ENCODE peak calls at places on chromosomes 4 and X, in four cellular contexts. S, Q, L and P are unnamed samples.

GRCh38 chr4:126779446-126780166 is 853.2 kb upstream of the INTU start:
- DNase-seq in S (no peak), Q (no peak), L (no peak), P (no peak)

GRCh38 chrX:19677121-19677520 is 161.8 kb upstream of the MAP3K15 start:
- DNase-seq in S (no peak), Q (no peak), L (no peak), P (no peak)

GRCh38 chrX:54288277-54288676 is 69.6 kb downstream of the WNK3 start:
- DNase-seq in S (peak; percentile 18), Q (no peak), L (no peak), P (no peak)

GRCh38 chrX:20267599-20267923 is 852 bp upstream of the RPS6KA3 start:
- DNase-seq in S (no peak), Q (no peak), L (no peak), P (no peak)

GRCh38 chr4:74583757-74584156 is 138.8 kb downstream of the AREG start:
- DNase-seq in S (peak; percentile 34), Q (no peak), L (no peak), P (no peak)

GRCh38 chrX:87299563-87300160 is 217.9 kb upstream of the KLHL4 start:
- DNase-seq in S (peak; percentile 30), Q (no peak), L (no peak), P (no peak)

GRCh38 chrX:11190745-11191510 is 79.8 kb downstream of the HCCS start:
- DNase-seq in S (no peak), Q (no peak), L (no peak), P (no peak)

GRCh38 chrX:105972690-105973386 is 65.7 kb downstream of the SERPINA7 start:
- DNase-seq in S (no peak), Q (no peak), L (no peak), P (no peak)

GRCh38 chr4:13988347-13989265 is 361.1 kb upstream of the BOD1L1 start:
- DNase-seq in S (peak; percentile 97), Q (no peak), L (no peak), P (no peak)

GRCh38 chr4:76090241-76090691 is 15.8 kb downstream of the ART3 start:
- DNase-seq in S (peak; percentile 88), Q (no peak), L (no peak), P (no peak)

GRCh38 chr4:8409271-8410065 is 31.1 kb downstream of the ACOX3 start:
- DNase-seq in S (peak; percentile 18), Q (no peak), L (no peak), P (no peak)

GRCh38 chr4:21655100-21655499 is 293.5 kb downstream of the KCNIP4 start:
- DNase-seq in S (no peak), Q (no peak), L (no peak), P (no peak)

GRCh38 chr4:179110356-179110755 is 1668.1 kb upstream of the AGA start:
- DNase-seq in S (peak; percentile 23), Q (no peak), L (no peak), P (no peak)

GRCh38 chrX:12141511-12141910 is 3.2 kb downstream of the FRMPD4 start:
- DNase-seq in S (no peak), Q (no peak), L (no peak), P (no peak)

GRCh38 chrX:13279279-13280009 is 40.4 kb downstream of the ATXN3L start:
- DNase-seq in S (no peak), Q (no peak), L (no peak), P (no peak)

GRCh38 chr4:185839204-185839712 is 27.3 kb upstream of the SORBS2 start:
- DNase-seq in S (peak; percentile 98), Q (peak; percentile 90), L (no peak), P (no peak)

GRCh38 chr4:128386761-128387599 is 99.4 kb upstream of the PGRMC2 start:
- DNase-seq in S (peak; percentile 96), Q (peak; percentile 90), L (no peak), P (no peak)

GRCh38 chrX:50913520-50913919 is 3.0 kb downstream of the BMP15 start:
- DNase-seq in S (peak; percentile 45), Q (no peak), L (no peak), P (no peak)

GRCh38 chrX:74853255-74853654 is 72.0 kb downstream of the NEXMIF start:
- DNase-seq in S (no peak), Q (no peak), L (no peak), P (no peak)

GRCh38 chr4:160505724-160506123 is 1402.8 kb downstream of the RAPGEF2 start:
- DNase-seq in S (no peak), Q (no peak), L (no peak), P (no peak)

GRCh38 chr4:42570221-42570620 is 86.7 kb downstream of the ATP8A1 start:
- DNase-seq in S (no peak), Q (no peak), L (no peak), P (no peak)

GRCh38 chr4:84482564-84483563 is 16.2 kb downstream of the NKX6-1 start:
- DNase-seq in S (peak; percentile 16), Q (no peak), L (no peak), P (no peak)

GRCh38 chr4:118746251-118746919 is 61.2 kb downstream of the METTL14 start:
- DNase-seq in S (no peak), Q (no peak), L (no peak), P (no peak)

GRCh38 chr4:40183615-40184411 is 13.0 kb upstream of the RHOH start:
- DNase-seq in S (peak; percentile 27), Q (no peak), L (no peak), P (no peak)

GRCh38 chr4:41538887-41539498 is 1.0 kb downstream of the LIMCH1 start:
- DNase-seq in S (no peak), Q (no peak), L (no peak), P (no peak)

GRCh38 chr4:153782567-153782966 is 6.3 kb downstream of the SFRP2 start:
- DNase-seq in S (no peak), Q (no peak), L (no peak), P (no peak)

GRCh38 chr4:107709916-107710315 is 10.1 kb downstream of the PAPSS1 start:
- DNase-seq in S (peak; percentile 38), Q (no peak), L (no peak), P (no peak)

GRCh38 chr4:71186566-71187398 is 152.0 kb upstream of the SLC4A4 start:
- DNase-seq in S (no peak), Q (no peak), L (no peak), P (no peak)

GRCh38 chr4:186299291-186299690 is 33.3 kb downstream of the F11 start:
- DNase-seq in S (no peak), Q (no peak), L (no peak), P (no peak)

GRCh38 chrX:44568196-44568595 is 25.5 kb upstream of the FUNDC1 start:
- DNase-seq in S (peak; percentile 21), Q (no peak), L (no peak), P (no peak)

GRCh38 chr4:87152310-87153061 is 67.9 kb downstream of the KLHL8 start:
- DNase-seq in S (no peak), Q (no peak), L (no peak), P (no peak)

GRCh38 chr4:37693450-37694190 is 7.4 kb upstream of the RELL1 start:
- DNase-seq in S (peak; percentile 84), Q (peak; percentile 59), L (no peak), P (no peak)

GRCh38 chr4:167897116-167897515 is 195.2 kb upstream of the ANXA10 start:
- DNase-seq in S (peak; percentile 86), Q (peak; percentile 85), L (no peak), P (no peak)

DNA sequence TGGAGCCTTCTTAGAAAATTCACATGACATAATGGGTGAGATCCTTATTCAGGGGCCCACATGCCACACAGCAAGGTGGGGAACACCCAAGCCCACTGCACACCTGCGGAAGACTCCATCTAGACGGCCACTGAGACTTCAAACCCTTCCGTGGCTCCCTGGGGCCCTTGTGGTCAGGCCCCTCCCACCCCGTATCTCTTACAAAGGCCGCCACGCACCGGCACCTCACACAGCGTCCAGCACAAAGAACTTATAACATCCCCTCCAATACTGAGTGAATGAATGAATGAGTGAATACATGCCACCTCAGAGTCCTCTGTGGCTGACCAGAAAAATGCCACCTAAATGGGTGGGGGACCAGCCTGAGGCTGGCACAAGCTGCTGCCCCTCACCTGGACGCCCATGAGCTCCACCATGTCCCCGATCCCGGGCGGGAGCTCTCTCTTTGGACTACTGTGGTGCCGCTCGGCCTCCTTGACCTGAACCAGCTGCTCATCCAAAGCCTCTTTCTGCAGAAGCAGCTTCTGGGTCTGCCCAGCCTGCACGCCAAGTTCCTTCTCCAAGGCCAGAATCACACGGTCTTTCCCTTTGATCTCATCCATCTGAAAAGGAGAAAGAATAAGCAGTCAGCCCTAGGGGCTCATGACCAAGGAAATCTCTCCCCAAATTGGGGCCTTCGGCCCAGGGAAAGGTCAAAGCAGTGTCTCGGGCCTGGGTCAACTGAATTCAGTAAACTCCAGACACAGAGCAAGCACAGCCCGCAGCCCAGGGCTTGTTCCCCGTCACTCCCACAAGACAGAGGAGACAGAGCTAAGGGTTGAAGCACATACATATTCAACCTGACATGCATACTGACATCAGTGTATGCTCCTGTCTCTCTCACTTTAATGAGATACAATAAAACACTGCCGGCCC is 67.1 kb upstream of the C4orf50 start:
- DNase-seq in S (no peak), Q (no peak), L (no peak), P (no peak)
- H3K4me3 ChIP-seq in S (no peak overlapping the region), Q (no peak overlapping the region), L (no peak overlapping the region), P (no peak overlapping the region)

GRCh38 chr4:48725414-48725813 is 54.7 kb downstream of the FRYL start:
- DNase-seq in S (no peak), Q (no peak), L (no peak), P (no peak)
- TF ChIP-seq CTCF in S (no peak), Q (no peak), L (no peak), P (no peak)

DNA sequence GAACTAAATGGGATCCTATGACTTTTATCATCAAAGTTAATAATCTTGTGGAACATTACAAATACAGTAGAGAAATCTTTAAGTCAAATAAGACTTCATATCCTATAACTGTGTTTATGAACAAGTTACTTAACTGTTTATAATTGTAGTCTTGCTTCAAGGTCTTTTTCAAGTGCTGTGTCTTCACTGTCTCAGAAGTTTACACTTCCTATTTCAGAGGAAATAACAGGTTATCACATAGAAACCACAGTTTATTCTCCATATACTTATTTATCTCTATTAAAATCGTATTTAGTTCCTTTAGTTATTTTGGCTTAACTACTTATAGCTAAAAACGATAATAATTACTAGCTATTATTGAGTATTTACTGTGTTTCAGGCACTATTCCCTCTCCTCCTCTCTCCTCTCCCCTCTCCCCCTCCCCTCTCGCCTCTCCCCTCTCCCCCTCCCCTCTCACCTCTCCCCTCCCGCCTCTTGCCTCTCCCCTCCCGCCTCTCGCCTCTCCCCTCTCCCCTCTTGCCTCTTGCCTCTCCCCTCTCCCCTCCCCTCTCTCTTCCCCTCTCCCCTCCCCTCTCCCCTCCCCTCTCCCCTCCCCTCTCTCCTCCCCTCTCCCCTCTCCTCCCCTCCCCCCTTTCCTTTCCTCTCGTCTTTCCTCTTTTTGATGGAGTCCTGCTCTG is 63.7 kb downstream of the RBPJ start:
- DNase-seq in S (no peak), Q (no peak), L (no peak), P (no peak)
- H3K4me3 ChIP-seq in S (no peak overlapping the region), Q (no peak overlapping the region), L (no peak overlapping the region), P (no peak overlapping the region)

DNA sequence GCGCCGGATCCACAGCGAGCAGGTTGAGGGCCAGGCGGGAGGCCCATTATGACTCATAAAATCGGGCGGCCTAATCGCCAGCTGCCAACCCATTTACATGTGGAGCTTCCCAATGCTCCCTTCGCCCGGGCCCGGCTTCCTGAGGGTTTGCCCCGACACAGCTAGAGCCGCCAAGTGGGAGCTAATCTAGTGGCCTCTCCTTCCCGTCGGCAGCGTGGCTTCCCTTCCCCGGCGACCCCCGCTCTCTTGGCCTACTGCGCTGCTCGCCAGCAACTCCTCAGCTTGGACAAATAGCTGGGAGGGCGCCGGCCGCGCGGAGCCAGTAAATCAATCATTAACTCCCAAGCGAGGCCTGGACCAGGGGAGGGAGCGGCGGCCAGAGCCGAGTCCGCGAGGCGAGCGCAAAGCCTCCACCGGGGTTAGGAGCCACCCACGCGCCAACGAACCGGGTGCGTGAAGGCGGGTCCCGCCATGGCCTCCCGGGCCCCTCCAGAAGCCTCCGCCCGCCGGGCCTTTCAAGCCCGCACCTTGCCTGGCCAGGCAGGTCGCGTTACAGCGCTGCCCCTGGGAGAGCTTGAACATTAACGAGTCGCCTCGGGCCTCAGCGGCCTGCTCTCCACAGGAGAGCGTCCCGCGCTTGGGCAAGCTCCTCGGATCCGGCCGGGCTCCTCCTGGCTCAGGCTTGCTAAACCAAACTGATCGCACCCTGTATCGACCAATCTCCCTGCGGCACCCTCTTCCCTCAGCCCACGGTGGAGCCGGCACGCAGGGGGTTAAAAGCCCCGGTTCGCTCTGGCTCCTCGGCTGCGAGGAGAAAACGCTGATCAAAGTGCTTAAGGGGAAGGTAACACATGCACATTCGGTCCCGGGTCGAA is 10.6 kb upstream of the BCOR start:
- DNase-seq in S (no peak), Q (no peak), L (no peak), P (no peak)
- TF ChIP-seq CTCF in S (no peak), Q (no peak), L (no peak), P (no peak)